ENCODE peak calls at places on chromosome 20, in eight cellular contexts. N, T, S, R, H, L, D and I are unnamed samples.

GRCh38 chr20:4160761-4161305 is 145.5 kb upstream of the RNF24 start:
- DNase-seq in N (no peak), T (peak), S (peak), R (peak), H (no peak), L (peak), D (peak), I (peak)

GRCh38 chr20:2163312-2163711 is 61.7 kb downstream of the STK35 start:
- DNase-seq in N (no peak), T (no peak), S (peak), R (no peak), H (no peak), L (no peak), D (no peak), I (no peak)

GRCh38 chr20:49589747-49590146 is 21.8 kb upstream of the PTGIS start:
- DNase-seq in N (no peak), T (no peak), S (no peak), R (no peak), H (no peak), L (no peak), D (no peak), I (no peak)

GRCh38 chr20:577167-577791 is 32.8 kb downstream of the TCF15 start:
- DNase-seq in N (peak), T (no peak), S (no peak), R (no peak), H (no peak), L (no peak), D (no peak), I (no peak)

GRCh38 chr20:22411568-22412450 is 172.6 kb downstream of the FOXA2 start:
- DNase-seq in N (peak), T (no peak), S (no peak), R (no peak), H (no peak), L (no peak), D (peak), I (no peak)

GRCh38 chr20:4134355-4134834 is 119.0 kb upstream of the RNF24 start:
- DNase-seq in N (no peak), T (no peak), S (no peak), R (no peak), H (no peak), L (no peak), D (no peak), I (no peak)

GRCh38 chr20:51462566-51463276 is 79.8 kb downstream of the NFATC2 start:
- DNase-seq in N (no peak), T (peak), S (peak), R (no peak), H (no peak), L (no peak), D (no peak), I (peak)

GRCh38 chr20:50516935-50517816 is 7.0 kb downstream of the PTPN1 start:
- DNase-seq in N (no peak), T (no peak), S (no peak), R (no peak), H (no peak), L (no peak), D (no peak), I (no peak)

GRCh38 chr20:7379621-7380220 is 560.5 kb downstream of the HAO1 start:
- DNase-seq in N (no peak), T (no peak), S (no peak), R (no peak), H (no peak), L (no peak), D (peak), I (no peak)

GRCh38 chr20:20181322-20181721 is 129.0 kb downstream of the CFAP61 start:
- DNase-seq in N (no peak), T (no peak), S (no peak), R (no peak), H (no peak), L (no peak), D (no peak), I (no peak)

GRCh38 chr20:51440589-51440988 is 101.9 kb downstream of the NFATC2 start:
- DNase-seq in N (no peak), T (no peak), S (no peak), R (no peak), H (no peak), L (no peak), D (no peak), I (no peak)

GRCh38 chr20:5205348-5206210 is 78.8 kb downstream of the CDS2 start:
- DNase-seq in N (peak), T (peak), S (peak), R (peak), H (peak), L (peak), D (peak), I (peak)

GRCh38 chr20:63150911-63151531 is 64.9 kb downstream of the YTHDF1 start:
- DNase-seq in N (no peak), T (peak), S (no peak), R (no peak), H (no peak), L (no peak), D (no peak), I (no peak)

GRCh38 chr20:37880726-37881591 is 22.0 kb upstream of the VSTM2L start:
- DNase-seq in N (peak), T (peak), S (no peak), R (no peak), H (no peak), L (peak), D (no peak), I (no peak)

GRCh38 chr20:10171864-10172751 is 46.5 kb upstream of the SNAP25 start:
- DNase-seq in N (peak), T (peak), S (peak), R (no peak), H (peak), L (peak), D (peak), I (no peak)

GRCh38 chr20:17966432-17967312 is 1.9 kb downstream of the SNX5 start:
- DNase-seq in N (peak), T (no peak), S (no peak), R (no peak), H (no peak), L (no peak), D (peak), I (no peak)

GRCh38 chr20:45358282-45359068 is 4.5 kb upstream of the SYS1 start:
- DNase-seq in N (no peak), T (peak), S (peak), R (no peak), H (no peak), L (no peak), D (peak), I (no peak)

GRCh38 chr20:22027423-22027822 is 322.0 kb downstream of the PAX1 start:
- DNase-seq in N (no peak), T (no peak), S (no peak), R (no peak), H (no peak), L (no peak), D (no peak), I (no peak)

GRCh38 chr20:31665753-31666152 is 28.0 kb downstream of the COX4I2 start:
- DNase-seq in N (no peak), T (no peak), S (no peak), R (no peak), H (no peak), L (no peak), D (no peak), I (no peak)

GRCh38 chr20:56353356-56353755 is 5.4 kb upstream of the FAM210B start:
- DNase-seq in N (no peak), T (no peak), S (no peak), R (no peak), H (no peak), L (no peak), D (no peak), I (no peak)

GRCh38 chr20:48668451-48668946 is 159.3 kb downstream of the PREX1 start:
- DNase-seq in N (no peak), T (no peak), S (no peak), R (no peak), H (no peak), L (no peak), D (no peak), I (peak)

GRCh38 chr20:1469925-1470571 is 3.4 kb upstream of the NSFL1C start:
- DNase-seq in N (peak), T (peak), S (no peak), R (no peak), H (peak), L (peak), D (peak), I (peak)

GRCh38 chr20:46751856-46752255 is 42.4 kb downstream of the SLC2A10 start:
- DNase-seq in N (peak), T (no peak), S (no peak), R (no peak), H (no peak), L (no peak), D (no peak), I (no peak)

GRCh38 chr20:32528291-32528891 is 56.7 kb downstream of the NOL4L start:
- DNase-seq in N (peak), T (peak), S (no peak), R (no peak), H (no peak), L (no peak), D (no peak), I (no peak)

GRCh38 chr20:37936451-37936850 is 33.5 kb downstream of the VSTM2L start:
- DNase-seq in N (no peak), T (no peak), S (no peak), R (no peak), H (no peak), L (no peak), D (no peak), I (no peak)

GRCh38 chr20:63005862-63006564 is 751 bp downstream of the BHLHE23 start:
- DNase-seq in N (no peak), T (peak), S (no peak), R (no peak), H (no peak), L (no peak), D (no peak), I (no peak)

GRCh38 chr20:41386502-41387427 is 20.1 kb upstream of the EMILIN3 start:
- DNase-seq in N (no peak), T (peak), S (no peak), R (no peak), H (no peak), L (no peak), D (no peak), I (peak)

GRCh38 chr20:18662279-18662678 is 74.4 kb downstream of the DTD1 start:
- DNase-seq in N (no peak), T (no peak), S (no peak), R (no peak), H (no peak), L (no peak), D (no peak), I (no peak)

GRCh38 chr20:47352332-47353223 is 3.9 kb downstream of the ZMYND8 start:
- DNase-seq in N (no peak), T (peak), S (no peak), R (no peak), H (no peak), L (no peak), D (peak), I (no peak)

GRCh38 chr20:6489361-6490154 is 277.9 kb upstream of the BMP2 start:
- DNase-seq in N (peak), T (no peak), S (no peak), R (no peak), H (no peak), L (peak), D (no peak), I (no peak)

GRCh38 chr20:46060301-46060881 is 29.4 kb downstream of the NCOA5 start:
- DNase-seq in N (no peak), T (no peak), S (no peak), R (no peak), H (no peak), L (peak), D (peak), I (no peak)